ENCODE peak calls at places on chromosomes 11 and 22, in seven cellular contexts. S is tibial nerve, M is spleen, B is neural progenitor cell, I is cardiac fibroblast, X is GM06990, O is AG09309. Q is an unnamed sample.

GRCh38 chr22:26484360-26484706 is 656 bp downstream of the SRRD start:
- DNase-seq in S (no peak), I (no peak), M (no peak), O (no peak), B (no peak), X (no peak), Q (peak; percentile 15)

GRCh38 chr11:120682866-120683265 is 171.3 kb downstream of the GRIK4 start:
- DNase-seq in M (no peak), B (no peak), O (peak; percentile 50), I (peak; percentile 39), S (no peak), X (no peak), Q (no peak)

GRCh38 chr11:68354181-68354872 is 41.9 kb downstream of the LRP5 start:
- DNase-seq in M (no peak), S (peak; percentile 57), O (peak; percentile 95), X (no peak), I (peak; percentile 78), B (no peak), Q (peak; percentile 78)

GRCh38 chr11:55942785-55943392 is 6.7 kb upstream of the OR5I1 start:
- DNase-seq in B (peak; percentile 66), M (no peak), X (no peak), O (no peak), I (peak; percentile 67), S (peak; percentile 32), Q (peak; percentile 48)

GRCh38 chr11:111307472-111308108 is 9.2 kb downstream of the POU2AF3 start:
- DNase-seq in B (no peak), I (no peak), O (no peak), S (no peak), X (no peak), M (no peak), Q (no peak)

GRCh38 chr11:130163346-130164220 is 4.0 kb downstream of the ST14 start:
- DNase-seq in B (no peak), M (no peak), I (no peak), O (no peak), S (no peak), X (no peak), Q (no peak)

GRCh38 chr22:41799486-41800347 is 762 bp upstream of the CCDC134 start:
- DNase-seq in S (peak; percentile 27), I (peak; percentile 22), B (peak; percentile 39), O (no peak), X (peak; percentile 24), M (peak; percentile 84), Q (peak; percentile 27)

GRCh38 chr22:38494939-38495338 is 11.2 kb downstream of the DDX17 start:
- DNase-seq in S (no peak), O (no peak), M (no peak), I (no peak), X (no peak), B (no peak), Q (no peak)

GRCh38 chr11:125603207-125603606 is 10.6 kb downstream of the STT3A start:
- DNase-seq in X (no peak), S (no peak), O (no peak), I (peak; percentile 33), M (no peak), B (no peak), Q (peak; percentile 43)

GRCh38 chr22:30321461-30321860 is 5.3 kb downstream of the TBC1D10A start:
- DNase-seq in O (no peak), S (no peak), B (no peak), M (no peak), X (no peak), I (no peak), Q (no peak)

DNA sequence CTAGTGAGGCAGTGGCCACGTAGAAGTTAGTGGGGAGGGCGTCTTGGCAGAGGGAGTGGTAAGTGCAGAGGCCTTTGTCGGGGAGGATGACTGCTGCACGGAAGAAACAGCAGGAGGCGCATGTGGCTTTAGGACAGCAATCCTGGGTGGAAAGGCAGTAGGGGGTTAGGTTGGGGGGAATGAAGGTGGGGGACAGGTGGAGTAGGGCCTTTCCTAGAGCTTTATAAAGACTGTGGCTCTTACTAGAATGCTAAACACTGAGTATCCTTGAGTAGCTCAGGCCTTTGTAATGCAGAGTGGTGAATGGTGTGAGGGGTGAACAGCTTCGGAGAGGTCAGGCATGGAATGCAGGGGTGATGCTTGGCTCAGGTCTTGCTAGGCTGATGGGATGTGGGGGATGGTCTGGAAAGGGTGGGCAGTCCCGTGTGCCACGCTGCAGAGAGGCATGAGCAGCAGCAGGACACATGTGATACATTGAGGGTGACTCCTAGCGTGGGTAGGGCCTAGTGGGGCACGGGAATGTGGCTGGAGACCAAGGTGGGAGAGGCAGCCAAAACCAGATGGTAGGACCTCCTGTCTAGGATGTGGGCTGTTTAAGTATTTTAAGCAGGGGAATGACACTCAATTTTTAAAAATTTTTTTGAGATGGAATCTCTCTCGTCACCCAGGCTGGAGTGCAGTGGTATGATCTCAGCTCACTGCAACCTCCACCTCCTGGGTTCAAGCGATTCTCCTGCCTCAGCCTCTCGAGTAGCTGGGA is 19.2 kb downstream of the AP2A2 start:
- DNase-seq in B (peak; percentile 83), O (no peak), M (no peak), I (peak; percentile 15), X (no peak), S (no peak), Q (peak; percentile 76)
- TF ChIP-seq CTCF in B (peak; percentile 41), O (no peak), M (no peak), I (peak; percentile 12), X (no peak), S (no peak), Q (peak; percentile 49)

DNA sequence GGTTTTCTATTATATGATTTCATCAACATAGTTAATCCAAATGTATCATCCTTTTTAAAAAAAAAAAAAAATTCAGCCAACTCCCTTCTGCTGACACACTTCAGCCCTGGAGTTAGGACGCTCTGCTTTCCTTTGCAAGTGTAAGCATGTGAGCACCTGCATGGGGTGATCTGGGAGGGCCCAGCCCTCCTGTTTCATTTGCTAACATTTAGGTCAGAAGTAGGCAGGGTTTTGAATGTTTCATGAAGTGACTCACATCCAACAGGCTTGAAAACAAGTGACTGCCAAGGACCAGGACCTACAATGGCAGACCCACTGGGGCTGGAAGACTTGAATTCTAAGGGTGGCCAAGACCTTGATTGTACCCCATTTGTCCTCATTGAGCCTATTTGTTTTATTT is 137.4 kb downstream of the CD44 start:
- DNase-seq in S (no peak), M (no peak), X (no peak), I (peak; percentile 41), O (no peak), B (no peak), Q (peak; percentile 17)
- H3K4me3 ChIP-seq in S (no peak overlapping the region), M (no peak overlapping the region), X (no peak overlapping the region), I (no peak overlapping the region), O (no peak overlapping the region), B (no peak overlapping the region), Q (no peak overlapping the region)

DNA sequence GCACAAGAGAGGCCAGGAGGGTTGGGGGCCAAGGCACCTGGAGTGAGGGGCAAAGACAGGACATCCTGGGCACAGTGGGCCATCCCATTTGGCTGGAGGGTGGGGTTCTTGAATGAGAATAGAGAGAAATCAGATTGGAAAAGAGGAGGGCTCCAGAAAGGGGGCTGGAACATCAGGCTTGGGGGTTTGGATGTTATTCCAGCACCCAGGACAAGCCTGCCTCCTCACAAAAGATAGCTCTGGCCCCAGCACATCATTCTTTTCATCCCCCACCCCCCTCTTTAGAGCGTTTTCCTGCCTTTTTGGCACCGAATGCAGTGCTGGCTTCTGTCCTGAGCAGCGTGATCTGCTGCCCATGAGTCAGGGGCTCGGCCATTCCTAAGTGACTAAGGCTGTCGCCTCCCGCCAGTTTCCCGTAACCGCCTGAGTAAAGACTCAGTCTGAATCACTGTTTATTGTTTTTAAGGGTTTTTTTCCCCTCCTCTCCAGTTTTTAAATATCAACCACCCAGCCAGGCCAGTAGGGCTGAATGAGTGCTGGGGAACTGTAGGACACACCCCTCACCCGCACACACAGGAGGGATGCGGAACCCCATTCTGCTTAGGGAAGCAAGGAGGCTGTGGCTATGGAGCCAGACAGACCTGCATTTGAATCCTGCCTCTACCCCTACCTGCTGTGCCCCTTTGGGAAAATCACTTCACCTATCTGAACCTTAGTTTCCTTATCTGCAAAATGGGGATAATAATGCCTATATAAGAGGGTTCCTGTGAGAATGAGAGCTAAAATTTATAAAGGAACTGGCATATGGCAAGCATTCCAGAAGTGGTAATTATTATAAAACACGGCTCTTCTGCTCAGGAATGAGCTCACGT is 32.4 kb upstream of the NAV2 start:
- DNase-seq in B (peak; percentile 44), M (no peak), O (peak; percentile 85), S (peak; percentile 83), I (peak; percentile 99), X (no peak), Q (peak; percentile 94)
- TF ChIP-seq CTCF in B (no peak), M (no peak), O (no peak), S (no peak), I (peak; percentile 29), X (no peak), Q (peak; percentile 12)

DNA sequence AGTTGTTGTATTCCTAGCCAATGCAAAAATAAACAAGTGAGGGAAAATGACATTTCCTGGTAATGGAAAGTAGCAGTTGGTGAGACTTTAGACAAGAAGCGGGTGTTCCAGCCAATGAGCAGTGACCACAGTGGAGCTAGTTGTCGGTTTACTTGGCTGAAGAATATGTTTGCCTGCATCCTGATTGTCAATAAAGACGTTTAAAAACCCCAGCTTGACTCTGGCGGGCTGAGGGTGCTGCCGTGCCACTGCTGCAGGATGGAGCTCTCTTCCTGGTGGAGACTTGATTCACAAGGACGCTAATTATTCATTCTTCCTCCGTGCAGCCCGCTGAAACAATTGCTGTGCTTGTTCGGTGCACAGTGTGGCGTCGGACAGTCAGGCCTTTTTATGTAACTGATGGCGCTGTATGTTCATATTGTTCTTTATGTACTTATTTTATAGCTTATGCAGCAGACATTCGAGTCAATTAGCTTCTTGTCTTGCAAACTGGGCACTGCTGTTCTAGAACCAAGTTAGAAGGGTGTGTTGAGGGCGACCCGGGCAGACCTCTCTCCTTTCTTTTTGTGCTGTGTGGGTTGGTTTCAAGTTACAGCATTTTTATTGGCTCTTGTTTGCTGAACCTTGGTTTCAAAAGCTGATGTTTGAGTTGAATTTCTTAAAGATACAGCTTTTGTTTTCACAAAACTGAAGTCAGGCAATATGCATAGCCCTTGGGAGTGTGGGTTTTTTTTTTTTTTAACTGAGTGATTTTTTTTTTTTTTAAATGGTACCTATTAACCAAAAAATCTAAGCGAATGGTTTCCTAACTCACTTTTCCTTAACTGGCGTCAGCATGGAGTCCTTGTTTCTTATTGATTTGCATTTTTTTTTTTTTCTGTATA is 153.9 kb downstream of the TEAD1 start:
- DNase-seq in M (no peak), O (peak; percentile 50), I (peak; percentile 79), X (no peak), S (no peak), B (peak; percentile 70), Q (peak; percentile 86)
- H3K4me3 ChIP-seq in M (peak overlapping the region; percentile 61), O (peak overlapping the region; percentile 27), I (peak overlapping the region; percentile 59), X (peak overlapping the region; percentile 2), S (no peak overlapping the region), B (peak overlapping the region; percentile 50), Q (peak overlapping the region; percentile 43)

GRCh38 chr11:36463781-36464180 is 46.3 kb downstream of the TRAF6 start:
- DNase-seq in X (no peak), O (no peak), S (no peak), I (no peak), M (no peak), B (no peak), Q (peak; percentile 41)

GRCh38 chr11:36462321-36462720 is 47.8 kb downstream of the TRAF6 start:
- DNase-seq in O (no peak), S (no peak), I (no peak), X (no peak), B (no peak), M (no peak), Q (no peak)

GRCh38 chr11:36458129-36458918 is 51.7 kb downstream of the TRAF6 start:
- DNase-seq in S (no peak), I (no peak), X (no peak), B (no peak), M (no peak), O (no peak), Q (no peak)

GRCh38 chr11:36459046-36459445 is 51.0 kb downstream of the TRAF6 start:
- DNase-seq in M (no peak), X (no peak), O (no peak), B (no peak), S (no peak), I (no peak), Q (no peak)

GRCh38 chr11:36460220-36460619 is 49.9 kb downstream of the TRAF6 start:
- DNase-seq in O (no peak), M (no peak), X (no peak), S (no peak), I (no peak), B (peak; percentile 42), Q (no peak)
- TF ChIP-seq CTCF in O (no peak), M (no peak), X (no peak), S (no peak), I (no peak), B (no peak), Q (no peak)

Q was measured in choroid plexus epithelial cell.